ENCODE peak calls at places on chromosomes 3 and 15, in five cellular contexts. X, T, O, Q and P are unnamed samples.

GRCh38 chr15:67521770-67522568 is 1.0 kb downstream of the C15orf61 start:
- DNase-seq in X (no peak), T (peak; percentile 38), O (no peak), Q (no peak), P (no peak)

GRCh38 chr3:134300520-134300919 is 49.9 kb upstream of the RYK start:
- DNase-seq in X (no peak), T (no peak), O (no peak), Q (no peak), P (peak; percentile 36)

GRCh38 chr3:183306798-183307671 is 54.0 kb downstream of the B3GNT5 start:
- DNase-seq in X (peak; percentile 90), T (peak; percentile 94), O (peak; percentile 94), Q (peak; percentile 91), P (peak; percentile 53)

GRCh38 chr15:62889734-62890505 is 152.6 kb upstream of the TPM1 start:
- DNase-seq in X (no peak), T (peak; percentile 77), O (no peak), Q (no peak), P (no peak)

GRCh38 chr15:59522988-59523461 is 85.0 kb downstream of the FAM81A start:
- DNase-seq in X (no peak), T (no peak), O (no peak), Q (no peak), P (no peak)

GRCh38 chr3:49638445-49638844 is 35.7 kb upstream of the APEH start:
- DNase-seq in X (no peak), T (no peak), O (no peak), Q (no peak), P (no peak)

GRCh38 chr15:39270976-39271375 is 309.9 kb upstream of the THBS1 start:
- DNase-seq in X (no peak), T (no peak), O (no peak), Q (no peak), P (no peak)

GRCh38 chr15:68994981-68995753 is 19.3 kb upstream of the NOX5 start:
- DNase-seq in X (no peak), T (no peak), O (no peak), Q (no peak), P (no peak)

GRCh38 chr3:179731544-179731943 is 78.7 kb downstream of the USP13 start:
- DNase-seq in X (peak; percentile 92), T (no peak), O (no peak), Q (no peak), P (no peak)

GRCh38 chr3:113496924-113497323 is 18.0 kb downstream of the SPICE1 start:
- DNase-seq in X (no peak), T (no peak), O (no peak), Q (no peak), P (no peak)

GRCh38 chr3:30314757-30315156 is 291.6 kb upstream of the TGFBR2 start:
- DNase-seq in X (no peak), T (no peak), O (no peak), Q (no peak), P (peak; percentile 38)

GRCh38 chr15:63250312-63250965 is 27.0 kb upstream of the APH1B start:
- DNase-seq in X (no peak), T (no peak), O (no peak), Q (no peak), P (no peak)

DNA sequence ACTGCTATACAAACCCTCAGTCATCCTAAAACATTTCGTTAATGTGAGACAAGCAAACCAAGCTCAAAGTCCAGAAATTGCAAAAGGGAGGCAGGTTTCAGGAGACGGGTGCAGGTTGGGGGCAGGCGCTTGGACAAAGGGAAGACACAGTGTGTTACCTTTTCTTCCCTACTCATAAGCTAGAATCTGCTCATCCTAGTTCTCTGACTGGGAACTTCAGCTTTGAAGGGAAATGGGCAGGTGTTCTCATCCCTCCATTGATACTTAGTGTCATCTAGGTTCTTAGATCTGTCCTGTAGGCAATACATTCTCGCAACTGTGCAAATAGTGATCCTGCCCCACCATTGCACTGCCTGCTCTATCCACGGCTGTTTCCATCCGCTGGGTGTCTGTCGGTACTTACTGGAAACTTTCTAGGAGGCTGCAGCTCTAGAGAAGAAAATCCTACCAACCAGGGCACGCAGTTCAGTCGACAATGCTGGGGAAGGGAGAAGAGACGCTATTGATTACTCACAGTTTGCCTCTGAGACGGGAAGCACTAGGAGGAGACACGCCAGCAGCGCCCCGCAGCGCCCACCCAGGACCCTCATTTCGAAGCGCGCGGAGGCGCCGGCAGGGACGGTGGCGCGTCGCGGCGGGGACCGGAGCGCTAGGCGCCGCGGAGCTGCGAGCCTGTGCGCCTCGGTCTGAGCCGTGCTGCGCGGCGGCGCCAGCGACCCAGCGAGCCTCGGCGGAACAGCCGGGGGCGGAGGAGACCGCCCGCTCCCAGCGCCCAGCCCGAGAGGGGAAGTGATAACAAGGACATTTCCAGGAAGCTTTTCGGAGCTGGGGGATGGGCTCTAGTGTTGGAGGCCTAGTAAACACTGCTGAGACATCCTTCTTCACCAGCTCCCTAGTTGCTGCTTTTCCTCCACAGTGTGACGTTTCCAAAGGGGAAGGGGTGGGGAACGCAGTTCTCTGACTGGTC is at the start of gene PROS1:
- DNase-seq in X (peak; percentile 93), T (peak; percentile 82), O (peak; percentile 69), Q (peak; percentile 83), P (peak; percentile 88)
- TF ChIP-seq CTCF in X (no peak), T (no peak), O (no peak), Q (peak; percentile 10), P (no peak)

GRCh38 chr3:15223684-15224575 is 17.9 kb downstream of the CAPN7 start:
- DNase-seq in X (no peak), T (no peak), O (no peak), Q (no peak), P (no peak)
- H3K36me3 ChIP-seq in X (peaks cover 100% of the 10 kb centered on the region), T (peaks cover 29% of the 10 kb centered on the region), O (peaks cover 100% of the 10 kb centered on the region), Q (peaks cover 78% of the 10 kb centered on the region), P (no peaks in the 10 kb centered on the region)

GRCh38 chr3:169772951-169773816 is at the start of gene MYNN:
- DNase-seq in X (peak; percentile 96), T (peak; percentile 93), O (peak; percentile 94), Q (peak; percentile 95), P (peak; percentile 96)
- TF ChIP-seq CTCF in X (peak; percentile 28), T (no peak), O (no peak), Q (no peak), P (peak; percentile 1)

GRCh38 chr15:91208366-91208765 is 108.3 kb downstream of the SV2B start:
- DNase-seq in X (no peak), T (no peak), O (no peak), Q (no peak), P (no peak)
- H3K36me3 ChIP-seq in X (no peaks in the 10 kb centered on the region), T (no peaks in the 10 kb centered on the region), O (no peaks in the 10 kb centered on the region), Q (no peaks in the 10 kb centered on the region), P (no peaks in the 10 kb centered on the region)

DNA sequence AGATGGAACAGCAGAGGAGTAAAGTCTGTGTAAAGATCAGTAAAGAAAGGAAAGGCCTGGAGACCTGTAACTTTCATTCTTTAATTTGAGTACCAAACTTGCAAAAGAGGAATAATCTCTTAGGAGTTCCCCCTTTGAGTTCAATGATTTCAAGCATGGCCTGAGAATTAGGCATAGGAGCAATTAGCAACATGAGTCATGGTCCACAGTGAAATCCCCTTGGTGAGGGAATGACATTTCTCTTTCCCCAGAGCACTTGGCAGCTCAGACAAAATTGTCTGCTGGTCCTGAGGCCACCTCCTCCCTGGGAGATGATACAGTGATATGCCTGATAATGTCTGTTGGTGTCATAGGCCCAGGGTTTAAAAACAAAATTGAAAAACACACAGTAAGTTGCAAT is 81.4 kb upstream of the CRBN start:
- DNase-seq in X (no peak), T (no peak), O (no peak), Q (no peak), P (no peak)
- TF ChIP-seq CTCF in X (no peak), T (no peak), O (no peak), Q (no peak), P (no peak)

GRCh38 chr3:39275052-39275451 is 4.8 kb downstream of the CX3CR1 start:
- DNase-seq in X (no peak), T (no peak), O (no peak), Q (no peak), P (no peak)
- H3K36me3 ChIP-seq in X (no peaks in the 10 kb centered on the region), T (no peaks in the 10 kb centered on the region), O (no peaks in the 10 kb centered on the region), Q (no peaks in the 10 kb centered on the region), P (no peaks in the 10 kb centered on the region)

GRCh38 chr15:101660005-101660404 is 7.8 kb upstream of the TM2D3 start:
- DNase-seq in X (no peak), T (no peak), O (no peak), Q (no peak), P (no peak)

GRCh38 chr15:101669744-101670143 is 17.6 kb upstream of the TM2D3 start:
- DNase-seq in X (no peak), T (no peak), O (no peak), Q (no peak), P (no peak)

GRCh38 chr15:101662203-101662602 is 10.0 kb upstream of the TM2D3 start:
- DNase-seq in X (no peak), T (no peak), O (no peak), Q (no peak), P (no peak)

DNA sequence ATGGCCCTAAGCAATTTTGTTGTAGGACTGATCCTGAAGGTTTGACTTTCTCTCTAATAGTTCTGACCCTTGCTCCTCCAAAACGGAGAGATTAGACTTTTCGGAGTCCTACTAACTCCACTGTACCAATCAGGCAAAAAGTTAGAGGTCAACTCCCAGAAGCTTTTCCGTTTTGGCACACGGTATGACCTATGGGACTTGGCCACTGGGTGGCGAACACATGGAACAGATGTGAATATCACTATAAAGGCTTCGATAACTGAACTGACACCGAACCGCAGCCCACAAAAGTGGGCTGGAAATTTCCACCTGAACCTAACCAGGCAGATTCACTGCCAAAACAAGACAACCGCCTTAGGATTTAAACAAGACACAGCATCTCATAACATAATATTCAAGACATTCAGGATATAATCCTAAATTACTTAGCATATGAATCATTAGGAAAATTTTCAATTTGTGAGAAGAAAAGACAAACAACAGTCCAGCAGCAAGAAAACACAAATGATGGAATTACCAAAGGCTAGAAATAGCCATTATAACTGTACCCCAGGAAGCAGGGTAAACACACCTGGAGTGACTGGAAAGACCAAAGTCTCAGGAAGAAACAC is 12.2 kb upstream of the TM2D3 start:
- DNase-seq in X (no peak), T (no peak), O (no peak), Q (no peak), P (no peak)
- TF ChIP-seq CTCF in X (no peak), T (no peak), O (no peak), Q (no peak), P (no peak)